ENCODE peak calls at places on chromosome 18, in five cellular contexts. B is OCI-LY7, L is PC-3, O is HCT116, D is hepatocyte. I is an unnamed sample.

GRCh38 chr18:26436176-26437031 is 111.9 kb downstream of the KCTD1 start:
- DNase-seq in B (no peak), L (peak; percentile 78), O (peak; percentile 73), D (peak; percentile 35), I (no peak)

GRCh38 chr18:13366131-13366530 is 147.6 kb downstream of the LDLRAD4 start:
- DNase-seq in D (no peak), O (no peak), B (no peak), L (no peak), I (no peak)

GRCh38 chr18:80187956-80188642 is 59.2 kb downstream of the PARD6G start:
- DNase-seq in O (no peak), B (no peak), L (no peak), D (no peak), I (no peak)

GRCh38 chr18:5393779-5394178 is 98.3 kb upstream of the ZBTB14 start:
- DNase-seq in D (no peak), B (no peak), L (peak; percentile 25), O (no peak), I (no peak)

GRCh38 chr18:29749699-29750098 is 1292.8 kb downstream of the DSC3 start:
- DNase-seq in L (peak; percentile 32), O (no peak), B (no peak), D (peak; percentile 14), I (no peak)

GRCh38 chr18:62967089-62967488 is 251.7 kb downstream of the PHLPP1 start:
- DNase-seq in L (no peak), D (no peak), O (no peak), B (no peak), I (no peak)

GRCh38 chr18:79604913-79605235 is 74.7 kb upstream of the CTDP1 start:
- DNase-seq in D (no peak), O (no peak), L (no peak), B (no peak), I (no peak)

GRCh38 chr18:77208969-77209368 is 40.7 kb upstream of the GALR1 start:
- DNase-seq in D (no peak), O (no peak), L (peak; percentile 75), B (peak; percentile 12), I (no peak)

GRCh38 chr18:24985616-24986015 is 366.4 kb downstream of the ZNF521 start:
- DNase-seq in O (no peak), B (no peak), D (no peak), L (no peak), I (no peak)

GRCh38 chr18:46294751-46295150 is 190.6 kb downstream of the HAUS1 start:
- DNase-seq in B (no peak), O (no peak), L (no peak), D (no peak), I (no peak)

GRCh38 chr18:43719264-43719795 is 442.0 kb upstream of the SYT4 start:
- DNase-seq in D (peak; percentile 4), L (peak; percentile 62), O (no peak), B (no peak), I (no peak)

GRCh38 chr18:36532394-36532793 is 234.9 kb downstream of the FHOD3 start:
- DNase-seq in D (no peak), L (peak; percentile 51), B (no peak), O (no peak), I (no peak)

GRCh38 chr18:24413148-24413547 is 13.3 kb upstream of the IMPACT start:
- DNase-seq in O (no peak), D (no peak), L (peak; percentile 25), B (no peak), I (peak; percentile 75)

GRCh38 chr18:62450546-62451395 is 72.1 kb upstream of the ZCCHC2 start:
- DNase-seq in L (peak; percentile 93), D (peak; percentile 50), O (peak; percentile 86), B (no peak), I (no peak)

GRCh38 chr18:79954791-79955190 is 3.3 kb upstream of the SLC66A2 start:
- DNase-seq in L (no peak), B (no peak), O (no peak), D (no peak), I (no peak)

GRCh38 chr18:46754661-46755292 is 2.1 kb downstream of the ST8SIA5 start:
- DNase-seq in L (no peak), D (no peak), B (no peak), O (no peak), I (peak; percentile 62)

GRCh38 chr18:48663931-48664847 is 125.4 kb downstream of the CTIF start:
- DNase-seq in B (peak; percentile 25), L (peak; percentile 48), O (no peak), D (peak; percentile 71), I (peak; percentile 88)

GRCh38 chr18:48952287-48953095 is 1.7 kb upstream of the SMAD7 start:
- DNase-seq in D (peak; percentile 94), B (peak; percentile 58), L (peak; percentile 39), O (no peak), I (peak; percentile 84)

GRCh38 chr18:39840406-39840805 is 2114.6 kb upstream of the PIK3C3 start:
- DNase-seq in B (no peak), L (no peak), D (no peak), O (no peak), I (no peak)

GRCh38 chr18:48940854-48941531 is 9.8 kb downstream of the SMAD7 start:
- DNase-seq in B (no peak), O (no peak), L (no peak), D (no peak), I (no peak)

GRCh38 chr18:48872234-48873145 is 78.3 kb downstream of the SMAD7 start:
- DNase-seq in B (no peak), D (no peak), O (no peak), L (peak; percentile 17), I (no peak)

GRCh38 chr18:12334280-12335262 is 26.5 kb downstream of the TUBB6 start:
- DNase-seq in D (no peak), B (no peak), L (no peak), O (no peak), I (peak; percentile 67)

GRCh38 chr18:2536063-2536462 is 35.2 kb downstream of the METTL4 start:
- DNase-seq in B (peak; percentile 36), D (no peak), L (no peak), O (no peak), I (no peak)

GRCh38 chr18:36397033-36397432 is 99.5 kb downstream of the FHOD3 start:
- DNase-seq in B (no peak), L (no peak), D (no peak), O (no peak), I (no peak)

GRCh38 chr18:54173250-54173649 is 51.2 kb downstream of the MBD2 start:
- DNase-seq in B (no peak), D (no peak), O (no peak), L (no peak), I (no peak)

GRCh38 chr18:24731981-24732380 is 271.5 kb downstream of the HRH4 start:
- DNase-seq in O (no peak), B (no peak), L (peak; percentile 49), D (no peak), I (peak; percentile 26)

GRCh38 chr18:34834897-34835296 is 124.8 kb downstream of the DTNA start:
- DNase-seq in B (no peak), L (no peak), D (no peak), O (no peak), I (no peak)

GRCh38 chr18:3612315-3612714 is 162.3 kb downstream of the TGIF1 start:
- DNase-seq in B (no peak), O (no peak), L (no peak), D (no peak), I (no peak)

GRCh38 chr18:74508366-74508765 is 12.2 kb downstream of the CNDP2 start:
- DNase-seq in D (no peak), O (no peak), L (no peak), B (no peak), I (no peak)

GRCh38 chr18:688322-688721 is 24.1 kb downstream of the ENOSF1 start:
- DNase-seq in O (no peak), L (no peak), B (no peak), D (no peak), I (no peak)

GRCh38 chr18:36177913-36178312 is 9.4 kb upstream of the MOCOS start:
- DNase-seq in L (no peak), B (no peak), O (no peak), D (no peak), I (no peak)

GRCh38 chr18:6482198-6482977 is 67.7 kb upstream of the L3MBTL4 start:
- DNase-seq in B (no peak), O (no peak), D (peak; percentile 85), L (peak; percentile 45), I (peak; percentile 90)

GRCh38 chr18:37661478-37661877 is 95.9 kb upstream of the CELF4 start:
- DNase-seq in L (no peak), D (no peak), O (no peak), B (no peak), I (no peak)

GRCh38 chr18:3985030-3985429 is 470.1 kb downstream of the DLGAP1 start:
- DNase-seq in L (no peak), O (no peak), B (peak; percentile 11), D (no peak), I (no peak)

GRCh38 chr18:8224576-8224975 is 384.7 kb upstream of the RAB12 start:
- DNase-seq in L (peak; percentile 25), B (no peak), D (no peak), O (no peak), I (no peak)
- TF ChIP-seq EZH2phosphoT487 in L (no peak), B (no peak), D (no peak), O (no peak), I (no peak)

DNA sequence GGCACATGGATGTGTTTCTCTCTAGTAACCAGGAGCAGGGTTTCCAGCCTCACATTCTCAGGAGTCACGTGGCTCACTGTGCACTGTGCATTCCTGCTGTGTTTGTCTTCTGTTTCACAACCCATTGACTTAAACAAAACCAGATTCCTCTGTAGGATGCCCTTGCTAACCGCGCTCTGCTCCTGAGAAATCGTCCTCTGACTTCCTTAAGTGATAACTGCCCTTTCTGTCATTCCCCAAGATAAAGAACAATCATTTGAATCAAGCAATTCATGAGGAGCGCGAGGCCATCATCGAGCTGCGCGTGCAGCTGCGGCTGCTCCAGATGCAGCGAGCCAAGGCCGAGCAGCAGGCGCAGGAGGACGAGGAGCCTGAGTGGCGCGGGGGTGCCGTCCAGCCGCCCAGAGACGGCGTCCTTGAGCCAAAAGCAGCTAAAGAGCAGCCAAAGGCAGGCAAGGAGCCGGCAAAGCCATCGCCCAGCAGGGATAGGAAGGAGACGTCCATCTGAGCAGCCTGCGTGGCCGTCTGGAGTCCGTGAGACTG is 60.2 kb downstream of the RALBP1 start:
- DNase-seq in L (peak; percentile 24), B (no peak), D (peak; percentile 67), O (no peak), I (no peak)
- TF ChIP-seq EZH2phosphoT487 in L (no peak), B (no peak), D (no peak), O (no peak), I (no peak)

DNA sequence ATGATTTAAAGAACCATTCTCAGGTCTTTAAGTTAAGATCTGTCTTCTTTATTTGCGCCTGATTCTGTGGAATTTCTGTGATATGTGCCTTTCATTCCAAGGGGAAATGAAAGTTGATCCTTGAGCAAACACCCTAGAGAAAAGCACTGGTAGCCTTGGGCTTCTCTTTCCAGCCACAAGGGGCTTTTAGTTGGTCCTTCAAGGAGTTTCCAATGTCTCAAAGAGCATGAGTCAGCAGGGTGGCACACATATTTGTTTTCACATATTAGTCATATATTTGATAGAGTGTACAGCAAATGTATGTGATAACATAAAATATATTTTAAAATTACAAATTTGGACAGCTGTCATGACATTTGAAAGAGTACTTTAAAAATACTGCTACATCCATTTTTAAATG is 339.5 kb downstream of the TXNL1 start:
- DNase-seq in O (no peak), D (peak; percentile 16), B (no peak), L (peak; percentile 96), I (peak; percentile 36)
- TF ChIP-seq EZH2phosphoT487 in O (no peak), D (no peak), B (no peak), L (no peak), I (no peak)

DNA sequence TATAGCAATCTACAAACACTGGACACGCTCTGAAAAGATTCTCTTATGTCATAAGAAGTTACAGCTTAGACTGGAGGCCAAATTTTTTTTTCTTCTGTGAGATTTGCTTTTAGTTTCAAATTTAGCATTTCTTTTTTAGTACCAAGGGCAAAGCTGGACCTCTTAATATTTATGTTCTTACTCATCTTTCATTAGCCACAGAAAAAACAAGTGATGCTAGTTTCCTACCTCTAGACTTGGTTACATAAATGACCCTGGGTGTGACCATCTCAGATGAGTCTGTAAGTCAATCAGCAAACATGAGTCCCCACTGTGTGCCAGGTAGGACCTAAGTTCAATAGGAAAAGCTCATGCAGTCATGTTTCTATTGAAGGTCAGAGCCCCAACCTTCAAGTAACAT is 94.4 kb downstream of the MEP1B start:
- DNase-seq in B (no peak), L (peak; percentile 35), O (no peak), D (no peak), I (no peak)
- TF ChIP-seq EZH2phosphoT487 in B (no peak), L (no peak), O (no peak), D (no peak), I (no peak)

I was measured in GM23338.